ENCODE peak calls at places on chromosomes 4 and X, in four cellular contexts. Z, I, D and U are unnamed samples. For H3K27me3, the result is how much of the 10 kb centered on the place peaks cover.

GRCh38 chrX:99914676-99915075 is 495.4 kb downstream of the PCDH19 start:
- DNase-seq in Z (no peak), D (no peak), I (no peak), U (no peak)

GRCh38 chrX:67342138-67342537 is 201.7 kb upstream of the AR start:
- DNase-seq in I (no peak), Z (no peak), D (no peak), U (no peak)

GRCh38 chrX:133535066-133535465 is 119.8 kb upstream of the GPC4 start:
- DNase-seq in I (no peak), D (no peak), Z (no peak), U (no peak)

GRCh38 chr4:48109413-48110263 is 24.4 kb downstream of the TXK start:
- DNase-seq in I (no peak), D (peak), Z (peak), U (peak)

GRCh38 chrX:17484592-17484991 is 109.6 kb downstream of the NHS start:
- DNase-seq in Z (no peak), D (no peak), I (no peak), U (no peak)

GRCh38 chrX:93637591-93637990 is 35.8 kb downstream of the NAP1L3 start:
- DNase-seq in I (no peak), D (no peak), Z (no peak), U (no peak)

GRCh38 chr4:47210828-47211227 is 179.5 kb downstream of the GABRB1 start:
- DNase-seq in D (no peak), Z (no peak), I (no peak), U (no peak)

GRCh38 chrX:12228862-12229261 is 90.6 kb downstream of the FRMPD4 start:
- DNase-seq in Z (no peak), I (no peak), D (no peak), U (no peak)

GRCh38 chrX:69158166-69159040 is 6.8 kb downstream of the PJA1 start:
- DNase-seq in Z (peak), I (peak), D (no peak), U (peak)

GRCh38 chr4:13918110-13918509 is 290.6 kb upstream of the BOD1L1 start:
- DNase-seq in Z (peak), I (no peak), D (no peak), U (peak)

GRCh38 chr4:138007572-138007971 is 234.6 kb downstream of the SLC7A11 start:
- DNase-seq in D (no peak), Z (peak), I (no peak), U (no peak)

GRCh38 chrX:45191820-45192409 is 8.8 kb downstream of the DIPK2B start:
- DNase-seq in Z (no peak), D (no peak), I (no peak), U (no peak)

GRCh38 chr4:155973639-155974475 is 20.2 kb upstream of the CTSO start:
- DNase-seq in D (no peak), I (peak), Z (peak), U (no peak)

GRCh38 chr4:141220655-141221605 is at the start of gene ZNF330:
- DNase-seq in I (peak), D (peak), Z (peak), U (peak)

GRCh38 chrX:38220024-38220935 is at the start of gene SRPX:
- DNase-seq in Z (peak), D (peak), I (peak), U (no peak)

GRCh38 chr4:77586953-77587383 is 18.7 kb upstream of the CXCL13 start:
- DNase-seq in Z (peak), D (peak), I (peak), U (no peak)

GRCh38 chrX:51641421-51642021 is 22.8 kb upstream of the CENPVL3 start:
- DNase-seq in I (no peak), D (peak), Z (peak), U (peak)

GRCh38 chrX:132023896-132024386 is 839 bp downstream of the STK26 start:
- DNase-seq in Z (no peak), I (peak), D (peak), U (no peak)

GRCh38 chrX:538311-538710 is 92.3 kb upstream of the SHOX start:
- DNase-seq in D (no peak), I (no peak), Z (no peak), U (no peak)

GRCh38 chrX:15781964-15782711 is 8.1 kb upstream of the ZRSR2 start:
- DNase-seq in I (peak), Z (no peak), D (peak), U (no peak)

GRCh38 chr4:10123227-10124101 is 6.9 kb upstream of the WDR1 start:
- DNase-seq in Z (no peak), D (peak), I (no peak), U (no peak)

GRCh38 chr4:166991162-166991561 is 243.1 kb downstream of the SPOCK3 start:
- DNase-seq in D (no peak), Z (no peak), I (no peak), U (no peak)

GRCh38 chr4:158769175-158769831 is 477 bp downstream of the FNIP2 start:
- DNase-seq in I (peak), D (peak), Z (peak), U (no peak)

GRCh38 chrX:30957753-30958152 is 68.7 kb upstream of the TAB3 start:
- DNase-seq in D (no peak), Z (no peak), I (no peak), U (peak)

GRCh38 chrX:12958059-12958458 is 16.9 kb upstream of the TMSB4X start:
- DNase-seq in I (no peak), Z (no peak), D (no peak), U (no peak)

GRCh38 chrX:134868766-134869495 is 121.9 kb upstream of the SMIM10 start:
- DNase-seq in Z (peak), I (no peak), D (no peak), U (no peak)

GRCh38 chr4:113312529-113312928 is 263.1 kb downstream of the ANK2 start:
- DNase-seq in Z (no peak), I (no peak), D (no peak), U (no peak)

GRCh38 chr4:175405961-175406360 is 406.1 kb downstream of the GPM6A start:
- DNase-seq in I (no peak), Z (no peak), D (no peak), U (no peak)

GRCh38 chr4:82525287-82525898 is 36.4 kb downstream of the TMEM150C start:
- DNase-seq in D (no peak), Z (no peak), I (no peak), U (no peak)

GRCh38 chrX:12843061-12843667 is 23.7 kb upstream of the TLR7 start:
- DNase-seq in D (no peak), Z (no peak), I (peak), U (no peak)

GRCh38 chrX:39242187-39242586 is 440.9 kb downstream of the MID1IP1 start:
- DNase-seq in D (peak), Z (no peak), I (no peak), U (no peak)

GRCh38 chr4:1523033-1523432 is 116.8 kb upstream of the NKX1-1 start:
- DNase-seq in Z (no peak), D (no peak), I (no peak), U (no peak)
- H3K27me3 ChIP-seq in Z (under half), D (under half), I (under half), U (under half)

GRCh38 chrX:129058405-129058804 is 464.9 kb downstream of the SMARCA1 start:
- DNase-seq in Z (no peak), D (no peak), I (no peak), U (no peak)
- H3K27me3 ChIP-seq in Z (under half), D (under half), I (under half), U (under half)

GRCh38 chr4:7075962-7076693 is 8.3 kb upstream of the GRPEL1 start:
- DNase-seq in I (no peak), D (no peak), Z (no peak), U (no peak)
- H3K27me3 ChIP-seq in I (under half), D (under half), Z (under half), U (under half)

DNA sequence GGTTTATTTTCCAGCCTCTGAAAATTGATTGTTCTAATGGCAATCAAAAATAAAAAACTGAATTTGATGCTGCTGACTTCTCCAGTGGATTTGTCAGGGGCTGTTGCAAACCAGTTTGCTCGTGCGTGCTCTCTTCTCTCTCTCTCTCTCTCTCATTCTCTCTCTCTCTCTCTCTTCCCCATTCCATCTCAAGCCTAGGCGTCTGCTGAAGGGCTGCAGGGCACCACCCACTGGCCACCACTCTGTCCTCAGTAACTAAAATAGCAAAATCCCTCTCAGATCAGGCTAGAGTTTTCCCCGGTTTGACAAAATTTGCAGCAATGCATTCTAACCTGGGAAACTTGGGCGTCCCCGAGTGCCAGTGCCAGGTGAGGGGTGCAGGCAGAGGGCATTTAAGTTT is 19.4 kb downstream of the NKX6-1 start:
- DNase-seq in Z (no peak), D (no peak), I (no peak), U (no peak)
- H3K27me3 ChIP-seq in Z (under half), D (under half), I (under half), U (half or more)

DNA sequence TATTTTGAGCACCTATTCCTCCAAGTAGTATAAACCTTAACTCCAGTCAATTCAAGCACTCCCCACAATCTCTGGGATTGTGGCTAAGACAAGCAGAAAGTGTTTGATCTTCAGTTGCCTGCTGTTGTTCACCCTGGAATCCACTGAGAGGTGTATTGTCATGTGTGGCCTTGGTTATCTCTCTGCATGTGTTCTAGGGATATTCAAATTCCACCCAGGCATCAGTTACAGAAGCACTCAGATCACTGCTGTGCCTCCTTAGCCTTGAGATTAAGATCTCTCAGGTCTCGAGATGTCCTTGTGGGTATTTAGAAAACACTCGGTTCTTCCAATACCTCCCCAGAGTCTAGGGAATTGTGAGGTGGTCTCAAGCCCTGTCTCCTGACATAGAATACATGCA is 213.3 kb downstream of the SMARCA1 start:
- DNase-seq in I (no peak), D (no peak), Z (no peak), U (no peak)
- H3K27me3 ChIP-seq in I (under half), D (under half), Z (under half), U (under half)

GRCh38 chr4:4853921-4854648 is 5.4 kb upstream of the MSX1 start:
- DNase-seq in D (no peak), I (no peak), Z (no peak), U (no peak)

GRCh38 chr4:4851081-4851480 is 8.4 kb upstream of the MSX1 start:
- DNase-seq in D (no peak), Z (no peak), I (no peak), U (no peak)

GRCh38 chr4:4853371-4853823 is 6.1 kb upstream of the MSX1 start:
- DNase-seq in I (no peak), D (no peak), Z (no peak), U (no peak)

GRCh38 chr4:4852591-4853362 is 6.7 kb upstream of the MSX1 start:
- DNase-seq in Z (no peak), I (peak), D (no peak), U (peak)

DNA sequence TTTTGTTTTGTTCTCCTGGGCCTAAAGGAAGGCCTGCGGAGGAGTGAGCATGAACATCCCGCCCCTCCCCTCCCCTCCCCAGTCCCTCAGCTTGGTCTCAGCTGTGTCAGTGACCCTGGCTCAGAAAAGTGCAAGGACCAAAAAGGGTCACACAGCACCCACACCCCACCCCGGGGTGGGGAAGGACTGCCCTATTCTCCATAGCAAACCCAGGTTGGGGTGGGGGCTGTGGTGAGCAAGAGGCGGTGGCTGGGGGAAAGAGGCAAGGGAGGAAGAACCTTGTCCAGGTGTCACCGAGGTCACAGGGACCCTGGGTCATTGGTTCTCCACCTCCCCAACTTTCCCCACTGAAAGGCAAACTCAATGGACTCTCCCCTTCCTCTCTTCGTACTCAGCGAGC is 7.6 kb upstream of the MSX1 start:
- DNase-seq in Z (no peak), I (no peak), D (no peak), U (no peak)
- H3K27me3 ChIP-seq in Z (under half), I (under half), D (under half), U (half or more)